ENCODE peak calls at places on chromosomes 13 and 19, in seven cellular contexts. H is Calu3, S is choroid plexus epithelial cell, M is progenitor cell of endocrine pancreas, C is H9, K is heart right ventricle, N is AG10803. Z is an unnamed sample.
A peak's percentile ranks its signal among the peaks of the same experiment; 100 is the strongest.

GRCh38 chr19:42277821-42278809 is 9.1 kb downstream of the CIC start:
- DNase-seq in S (no peak), M (no peak), N (peak; percentile 70), K (peak; percentile 40), C (peak; percentile 36), H (no peak), Z (no peak)

GRCh38 chr13:50079278-50080157 is 64.3 kb downstream of the KCNRG start:
- DNase-seq in S (no peak), K (no peak), M (no peak), N (no peak), C (no peak), H (no peak), Z (no peak)

GRCh38 chr13:84574851-84575250 is 692.6 kb upstream of the SLITRK1 start:
- DNase-seq in S (peak; percentile 54), M (no peak), N (peak; percentile 21), H (no peak), C (no peak), K (no peak), Z (no peak)

GRCh38 chr13:106372199-106373160 is 163.0 kb downstream of the EFNB2 start:
- DNase-seq in N (peak; percentile 95), S (peak; percentile 95), K (no peak), M (no peak), C (no peak), H (no peak), Z (no peak)

GRCh38 chr13:48304132-48304876 is 753 bp downstream of the RB1 start:
- DNase-seq in M (no peak), S (peak; percentile 63), H (peak; percentile 6), C (no peak), N (peak; percentile 52), K (peak; percentile 49), Z (peak; percentile 48)

GRCh38 chr13:74867460-74867859 is 614.5 kb downstream of the TBC1D4 start:
- DNase-seq in M (no peak), S (peak; percentile 83), H (no peak), C (no peak), N (peak; percentile 33), K (no peak), Z (no peak)

GRCh38 chr13:56700324-56700723 is 440.4 kb upstream of the PRR20A start:
- DNase-seq in M (no peak), H (no peak), S (no peak), N (no peak), K (no peak), C (no peak), Z (no peak)

GRCh38 chr13:114119196-114119595 is 13.2 kb downstream of the RASA3 start:
- DNase-seq in C (peak; percentile 94), H (no peak), M (no peak), N (peak; percentile 91), S (peak; percentile 93), K (peak; percentile 54), Z (peak; percentile 71)

GRCh38 chr13:110415669-110416068 is 108.6 kb downstream of the COL4A2 start:
- DNase-seq in M (no peak), N (no peak), H (peak; percentile 7), C (peak; percentile 61), K (peak; percentile 34), S (no peak), Z (no peak)

GRCh38 chr13:23755040-23755439 is 134.2 kb downstream of the MIPEP start:
- DNase-seq in N (no peak), M (no peak), K (no peak), C (no peak), H (no peak), S (no peak), Z (no peak)

GRCh38 chr19:33436360-33437345 is 63.1 kb downstream of the CEBPG start:
- DNase-seq in C (no peak), H (no peak), M (no peak), S (no peak), N (no peak), K (no peak), Z (peak; percentile 10)

GRCh38 chr19:7595466-7596133 is at the start of gene CAMSAP3:
- DNase-seq in C (peak; percentile 86), M (peak; percentile 90), K (no peak), H (peak; percentile 70), N (peak; percentile 51), S (no peak), Z (peak; percentile 74)

GRCh38 chr19:52602931-52603330 is 32.8 kb downstream of the ZNF701 start:
- DNase-seq in C (no peak), K (no peak), N (no peak), H (no peak), S (no peak), M (no peak), Z (no peak)

GRCh38 chr13:91960947-91961346 is 562.5 kb downstream of the GPC5 start:
- DNase-seq in N (no peak), S (no peak), H (no peak), K (no peak), C (no peak), M (no peak), Z (no peak)

GRCh38 chr13:22967669-22968068 is 213.1 kb upstream of the SGCG start:
- DNase-seq in S (no peak), K (no peak), M (no peak), H (no peak), N (no peak), C (no peak), Z (no peak)

GRCh38 chr13:109715902-109716301 is 70.5 kb downstream of the IRS2 start:
- DNase-seq in K (no peak), M (no peak), C (no peak), N (peak; percentile 55), H (no peak), S (peak; percentile 88), Z (no peak)

GRCh38 chr13:41649659-41650058 is 192.3 kb downstream of the RGCC start:
- DNase-seq in N (peak; percentile 33), K (no peak), S (peak; percentile 79), M (no peak), C (no peak), H (no peak), Z (no peak)
- TF ChIP-seq CTCF in N (peak; percentile 48), K (peak; percentile 50), S (peak; percentile 77), M (peak; percentile 51), C (peak; percentile 66), H (no peak), Z (no peak)

GRCh38 chr19:10332965-10333757 is at the start of gene RAVER1:
- DNase-seq in C (peak; percentile 97), K (peak; percentile 98), S (peak; percentile 99), M (peak; percentile 94), H (peak; percentile 94), N (peak; percentile 96), Z (peak; percentile 98)

GRCh38 chr19:10333758-10334339 is 520 bp upstream of the RAVER1 start:
- DNase-seq in N (no peak), S (peak; percentile 13), M (no peak), K (no peak), H (no peak), C (no peak), Z (no peak)

GRCh38 chr19:10334340-10335148 is 1.2 kb upstream of the RAVER1 start:
- DNase-seq in K (peak; percentile 96), M (peak; percentile 86), C (peak; percentile 95), S (peak; percentile 97), N (peak; percentile 93), H (peak; percentile 92), Z (peak; percentile 89)

GRCh38 chr19:10329555-10329954 is 3.8 kb downstream of the RAVER1 start:
- DNase-seq in M (no peak), K (no peak), S (no peak), C (no peak), N (no peak), H (no peak), Z (no peak)

DNA sequence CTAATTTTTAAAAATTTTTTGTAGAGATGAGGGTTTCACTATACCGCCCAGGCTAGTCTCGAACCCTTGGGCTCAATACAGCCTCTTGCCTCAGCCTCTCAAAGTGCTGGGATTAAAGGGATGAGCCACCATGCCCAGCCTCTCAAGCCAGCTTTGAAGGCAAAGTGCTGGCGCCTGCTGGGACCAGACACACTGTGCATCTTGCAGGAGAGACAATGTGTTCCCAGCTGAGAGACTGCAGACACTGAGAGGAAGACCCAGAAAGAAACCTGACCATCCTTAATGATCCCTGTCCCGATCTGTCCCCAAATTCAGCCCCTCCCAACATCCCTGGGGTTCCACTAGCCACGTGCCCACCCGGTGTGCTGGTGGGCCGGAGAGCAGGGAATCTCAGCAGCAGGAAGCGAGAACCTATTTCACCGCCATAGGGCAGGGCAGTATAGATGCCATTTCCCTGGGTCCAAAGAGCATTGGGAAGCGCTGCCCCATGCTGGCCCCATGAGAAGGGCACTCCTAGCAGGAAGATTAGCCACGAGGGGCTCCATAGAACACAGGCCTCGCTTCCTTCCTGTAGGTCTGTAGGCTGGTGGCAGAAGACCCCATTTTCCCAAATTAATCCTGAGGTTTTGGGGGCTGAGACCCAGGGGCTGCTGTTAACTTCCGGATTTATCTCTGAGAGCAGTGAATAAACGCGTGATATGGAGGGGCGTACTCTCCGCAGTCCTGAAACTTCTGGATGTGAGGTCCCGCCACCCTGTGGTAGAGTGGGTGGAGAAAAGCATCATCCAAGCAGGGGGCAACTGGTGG is 968 bp downstream of the RAVER1 start:
- DNase-seq in H (no peak), C (no peak), S (no peak), M (no peak), K (no peak), N (no peak), Z (no peak)
- TF ChIP-seq CTCF in H (no peak), C (no peak), S (peak; percentile 28), M (no peak), K (no peak), N (no peak), Z (no peak)

GRCh38 chr19:1373534-1374249 is 10.0 kb upstream of the NDUFS7 start:
- DNase-seq in M (no peak), N (no peak), K (peak; percentile 75), S (peak; percentile 79), C (no peak), H (no peak), Z (no peak)
- TF ChIP-seq CTCF in M (no peak), N (no peak), K (no peak), S (no peak), C (no peak), H (no peak), Z (no peak)

DNA sequence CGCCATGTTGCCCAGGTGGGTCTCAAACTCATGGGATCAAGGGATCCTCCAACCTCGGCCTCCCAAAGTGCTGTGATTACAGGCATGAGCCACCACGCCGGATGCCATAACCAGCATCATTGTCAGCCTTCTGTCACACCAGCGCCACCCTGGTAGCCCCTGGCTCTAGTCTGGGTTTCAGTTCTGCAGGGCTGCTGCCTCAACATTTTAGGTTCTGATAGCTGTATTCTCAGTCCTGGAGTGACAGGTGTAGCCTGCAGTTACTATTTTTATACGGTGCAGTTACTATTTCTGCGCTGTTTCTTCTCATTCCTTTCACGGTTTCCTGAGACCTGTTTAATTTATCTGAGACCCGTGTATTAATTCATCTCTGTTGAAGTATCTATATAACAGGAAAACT is 57.1 kb downstream of the TRPM4 start:
- DNase-seq in C (no peak), S (no peak), K (no peak), M (no peak), N (no peak), H (no peak), Z (no peak)
- TF ChIP-seq CTCF in C (no peak), S (no peak), K (no peak), M (no peak), N (no peak), H (no peak), Z (no peak)

Z was measured in glutamatergic neuron.